ENCODE peak calls at places on chromosomes 5 and 9, in ten cellular contexts. Z is aorta, D is A549, F is BE2C, G is uterus, U is tibial artery, B is ascending aorta, H is hepatocyte, P is pancreas, E is right lobe of liver. X is an unnamed sample. For H3K4me1, the result is how much of the 10 kb centered on the place peaks cover.

GRCh38 chr9:75185585-75186170 is 97.4 kb downstream of the OSTF1 start:
- DNase-seq in Z (no peak), F (peak), E (peak), H (peak), U (no peak), G (no peak), D (peak), B (no peak), P (peak), X (peak)

GRCh38 chr9:91562412-91562811 is 138.8 kb upstream of the NFIL3 start:
- DNase-seq in U (no peak), E (no peak), B (no peak), F (no peak), H (no peak), P (no peak), G (no peak), D (no peak), Z (no peak), X (peak)

GRCh38 chr9:104027295-104027694 is 66.8 kb upstream of the SMC2 start:
- DNase-seq in H (no peak), P (no peak), Z (no peak), G (no peak), F (no peak), U (no peak), B (no peak), D (no peak), E (no peak), X (no peak)

GRCh38 chr5:76960004-76960625 is 7.3 kb downstream of the CRHBP start:
- DNase-seq in D (no peak), B (no peak), U (no peak), P (no peak), F (no peak), H (no peak), G (no peak), E (no peak), Z (no peak), X (no peak)

GRCh38 chr9:81737871-81738507 is 48.6 kb upstream of the TLE1 start:
- DNase-seq in E (peak), U (peak), B (peak), D (peak), G (no peak), F (peak), P (no peak), H (peak), Z (no peak), X (no peak)

GRCh38 chr9:99405369-99405768 is 183.3 kb downstream of the SEC61B start:
- DNase-seq in P (no peak), F (no peak), D (no peak), E (no peak), H (no peak), Z (no peak), B (no peak), G (no peak), U (no peak), X (no peak)

GRCh38 chr9:128361981-128362646 is 9.1 kb upstream of the URM1 start:
- DNase-seq in H (peak), Z (peak), B (peak), E (peak), G (peak), F (peak), U (peak), P (peak), D (peak), X (peak)

GRCh38 chr5:9774472-9775079 is 144.4 kb upstream of the TAS2R1 start:
- DNase-seq in H (peak), B (no peak), U (no peak), G (no peak), P (no peak), E (no peak), D (peak), Z (no peak), F (peak), X (peak)

GRCh38 chr5:112142769-112143270 is 276.3 kb downstream of the EPB41L4A start:
- DNase-seq in F (no peak), Z (no peak), P (no peak), D (no peak), B (no peak), E (no peak), U (no peak), H (peak), G (no peak), X (peak)

GRCh38 chr5:136906545-136906944 is 541.2 kb upstream of the TRPC7 start:
- DNase-seq in F (no peak), B (no peak), G (no peak), H (no peak), D (no peak), E (no peak), P (no peak), U (no peak), Z (no peak), X (no peak)

GRCh38 chr5:179794575-179794974 is 789 bp downstream of the LTC4S start:
- DNase-seq in H (no peak), Z (no peak), E (no peak), B (no peak), U (peak), D (no peak), P (no peak), F (no peak), G (no peak), X (no peak)

GRCh38 chr9:35731415-35732184 is 395 bp downstream of the TLN1 start:
- DNase-seq in P (no peak), G (no peak), F (no peak), D (peak), H (no peak), U (no peak), Z (no peak), B (no peak), E (no peak), X (peak)

GRCh38 chr5:132486318-132487094 is 4.1 kb downstream of the IRF1 start:
- DNase-seq in G (peak), Z (no peak), P (no peak), D (no peak), E (no peak), F (no peak), H (no peak), B (peak), U (peak), X (no peak)

GRCh38 chr9:120935383-120935857 is 8.8 kb upstream of the TRAF1 start:
- DNase-seq in D (peak), F (peak), G (peak), Z (peak), H (peak), E (peak), B (peak), P (peak), U (peak), X (peak)

GRCh38 chr9:96232539-96233241 is 69.3 kb downstream of the HSD17B3 start:
- DNase-seq in F (peak), G (peak), B (no peak), E (peak), Z (no peak), D (peak), H (peak), U (peak), P (no peak), X (peak)

GRCh38 chr9:114216081-114216480 is 60.7 kb downstream of the COL27A1 start:
- DNase-seq in Z (peak), U (peak), E (no peak), B (peak), G (peak), H (peak), P (peak), F (peak), D (no peak), X (no peak)

GRCh38 chr5:43396762-43397304 is 15.4 kb downstream of the CCL28 start:
- DNase-seq in F (peak), U (peak), B (peak), E (peak), H (peak), G (peak), Z (peak), P (peak), D (peak), X (peak)

GRCh38 chr5:98769256-98770157 is 4.0 kb upstream of the RGMB start:
- DNase-seq in E (peak), P (peak), G (peak), F (peak), U (peak), H (peak), Z (no peak), D (peak), B (peak), X (peak)

GRCh38 chr5:76303917-76304316 is 99.2 kb upstream of the IQGAP2 start:
- DNase-seq in D (peak), B (no peak), U (peak), G (no peak), H (peak), E (peak), F (no peak), P (no peak), Z (no peak), X (peak)

GRCh38 chr5:91128604-91129003 is 254.5 kb downstream of the ARRDC3 start:
- DNase-seq in F (no peak), D (no peak), P (no peak), E (no peak), G (no peak), Z (no peak), H (no peak), U (no peak), B (no peak), X (no peak)

GRCh38 chr5:1052641-1053390 is 44.2 kb downstream of the NKD2 start:
- DNase-seq in H (no peak), B (no peak), E (peak), Z (no peak), G (no peak), F (no peak), U (no peak), D (peak), P (no peak), X (no peak)

GRCh38 chr5:66223637-66224036 is 79.5 kb downstream of the SREK1 start:
- DNase-seq in H (no peak), E (no peak), P (no peak), F (peak), G (peak), B (no peak), D (peak), Z (no peak), U (no peak), X (peak)

GRCh38 chr5:150676578-150676977 is 15.5 kb downstream of the MYOZ3 start:
- DNase-seq in U (no peak), G (no peak), Z (no peak), P (no peak), E (no peak), H (no peak), F (no peak), D (no peak), B (no peak), X (no peak)

GRCh38 chr5:81554647-81555046 is 160.7 kb upstream of the ACOT12 start:
- DNase-seq in Z (no peak), U (no peak), B (no peak), E (no peak), P (no peak), D (no peak), H (no peak), F (no peak), G (no peak), X (peak)

GRCh38 chr5:120372899-120373298 is 91.2 kb upstream of the PRR16 start:
- DNase-seq in H (no peak), Z (no peak), G (no peak), D (no peak), F (no peak), P (no peak), B (no peak), E (no peak), U (no peak), X (no peak)

GRCh38 chr9:28762167-28762566 is 1188.9 kb upstream of the C9orf72 start:
- DNase-seq in E (no peak), Z (no peak), F (no peak), B (no peak), G (no peak), H (no peak), P (no peak), D (no peak), U (no peak), X (no peak)

GRCh38 chr9:74496819-74497749 is at the start of gene RORB:
- DNase-seq in B (peak), Z (peak), F (peak), H (peak), U (peak), P (peak), D (peak), E (peak), G (peak), X (peak)

GRCh38 chr5:140632366-140633080 is 452 bp downstream of the CD14 start:
- DNase-seq in D (no peak), Z (peak), E (peak), P (peak), F (peak), B (peak), H (no peak), U (peak), G (peak), X (peak)

GRCh38 chr5:54296386-54296785 is 14.0 kb downstream of the ARL15 start:
- DNase-seq in G (no peak), E (no peak), F (no peak), D (no peak), H (no peak), Z (no peak), P (no peak), B (no peak), U (no peak), X (no peak)

GRCh38 chr5:139842321-139842720 is 46.7 kb downstream of the PSD2 start:
- DNase-seq in P (no peak), B (no peak), D (no peak), U (peak), F (no peak), E (no peak), G (no peak), Z (peak), H (no peak), X (no peak)

GRCh38 chr9:75685059-75685458 is 205.4 kb upstream of the PCSK5 start:
- DNase-seq in D (no peak), B (no peak), U (no peak), P (no peak), E (no peak), G (no peak), H (no peak), F (no peak), Z (no peak), X (no peak)

GRCh38 chr5:180138214-180138975 is 66.8 kb upstream of the RNF130 start:
- DNase-seq in H (no peak), F (no peak), P (no peak), B (peak), U (no peak), Z (peak), E (no peak), D (no peak), G (no peak), X (no peak)

GRCh38 chr5:139711067-139711851 is 63.1 kb downstream of the CXXC5 start:
- DNase-seq in G (peak), H (peak), P (peak), F (peak), E (peak), B (peak), U (peak), Z (peak), D (peak), X (peak)

DNA sequence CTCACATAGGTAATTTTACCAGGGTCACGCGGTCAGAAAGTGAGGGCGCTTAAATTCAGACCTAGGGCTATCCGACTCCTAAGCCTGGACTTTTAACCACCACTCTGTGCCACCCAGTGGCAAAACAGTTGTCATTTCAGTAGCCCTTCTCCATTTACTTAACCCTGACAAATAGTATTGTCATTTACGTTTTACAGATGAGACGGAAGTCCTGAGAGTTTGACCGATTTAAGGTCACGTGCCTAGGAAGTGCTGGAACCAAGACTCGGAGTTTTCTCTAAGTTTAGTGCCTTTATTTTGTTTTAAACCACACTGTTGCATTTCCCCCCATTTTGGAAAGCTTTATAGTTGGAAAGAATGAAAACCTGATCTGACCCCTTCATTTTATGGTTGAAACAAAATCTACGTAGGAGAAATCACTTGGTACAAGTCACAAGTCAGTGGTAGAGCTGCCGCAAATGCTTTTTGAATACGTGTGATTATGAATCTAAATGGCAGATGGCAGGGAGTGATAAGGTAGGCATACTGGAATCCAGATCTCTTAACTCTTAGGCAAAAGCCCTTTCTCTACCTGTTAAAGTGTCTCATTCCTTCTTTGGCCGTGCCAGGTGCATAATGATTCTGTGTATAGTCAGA is 701 bp downstream of the MRRF start:
- DNase-seq in P (no peak), U (no peak), G (no peak), B (no peak), Z (no peak), H (peak), F (peak), D (peak), E (no peak), X (peak)
- H3K4me1 ChIP-seq in P (under half), U (under half), G (under half), B (under half), Z (under half), H (under half), F (under half), D (under half), E (under half), X (under half)

DNA sequence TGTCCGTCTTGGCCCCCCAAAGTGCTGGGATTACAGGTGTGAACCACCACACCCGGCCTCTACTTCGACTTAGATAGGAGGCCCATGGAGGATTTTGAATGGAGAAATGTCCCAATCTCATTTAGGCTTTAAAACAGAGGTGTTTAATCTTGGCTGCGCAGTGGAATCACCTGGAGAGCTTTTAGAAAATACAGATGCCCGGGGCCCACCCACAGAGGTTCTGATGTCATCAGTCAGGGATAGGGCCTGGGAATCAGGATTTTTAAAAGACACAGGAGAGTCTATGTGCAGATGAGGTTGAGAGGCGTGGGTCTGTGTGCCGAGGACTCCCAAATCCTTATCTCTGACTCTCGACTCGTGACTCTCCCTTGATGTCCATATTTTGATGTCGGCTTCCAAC is 124.0 kb upstream of the BOD1 start:
- DNase-seq in U (no peak), B (no peak), E (no peak), Z (no peak), H (no peak), G (no peak), D (no peak), F (no peak), P (no peak), X (no peak)
- H3K4me1 ChIP-seq in U (under half), B (under half), E (under half), Z (under half), H (under half), G (under half), D (under half), F (under half), P (under half), X (under half)

DNA sequence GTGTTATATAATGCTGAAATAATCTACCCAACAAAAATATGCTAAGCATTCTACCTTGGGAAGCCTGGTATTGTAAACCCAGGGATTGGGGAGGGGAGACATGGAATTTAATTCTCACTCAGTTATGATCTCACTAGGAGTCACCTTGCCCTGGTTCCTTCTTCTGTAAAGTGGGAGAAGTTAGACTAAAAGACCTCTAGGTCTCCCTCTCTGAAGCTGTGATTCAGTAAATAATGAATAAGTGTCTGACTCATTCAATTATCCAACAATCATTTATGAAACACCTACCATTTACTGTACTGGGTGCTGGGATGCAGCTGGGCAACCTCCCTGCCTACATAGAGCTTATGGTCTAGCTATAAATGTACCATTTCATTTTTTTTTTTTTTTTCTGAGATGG is 20.2 kb upstream of the SPARC start:
- DNase-seq in F (no peak), P (no peak), G (no peak), Z (no peak), D (peak), H (no peak), B (no peak), E (no peak), U (no peak), X (no peak)
- H3K4me1 ChIP-seq in F (under half), P (under half), G (under half), Z (under half), D (under half), H (under half), B (under half), E (under half), U (under half), X (under half)

GRCh38 chr5:154002511-154003020 is 36.1 kb downstream of the FAM114A2 start:
- DNase-seq in G (no peak), U (no peak), F (no peak), P (no peak), B (no peak), D (no peak), H (no peak), E (no peak), Z (no peak), X (no peak)
- H3K4me1 ChIP-seq in G (under half), U (under half), F (under half), P (under half), B (under half), D (under half), H (under half), E (under half), Z (under half), X (under half)

X was measured in A673.